ENCODE peak calls at places on chromosomes 4 and X, in nine cellular contexts. V is coronary artery, S is body of pancreas, D is HAP-1, M is IMR-90, X is stomach, C is mucosa of descending colon, E is AG04450, O is heart right ventricle. K is an unnamed sample.

GRCh38 chrX:6163761-6164160 is 64.9 kb downstream of the NLGN4X start:
- DNase-seq in C (no peak), V (no peak), M (no peak), E (no peak), X (no peak), D (no peak), O (no peak), S (no peak), K (no peak)

GRCh38 chrX:121244511-121244910 is 197.1 kb downstream of the GLUD2 start:
- DNase-seq in V (no peak), D (no peak), M (no peak), X (no peak), C (no peak), S (no peak), E (no peak), O (no peak), K (no peak)

GRCh38 chr4:161828061-161828460 is 335.7 kb downstream of the FSTL5 start:
- DNase-seq in S (no peak), M (no peak), X (no peak), V (no peak), D (no peak), E (no peak), C (no peak), O (no peak), K (no peak)

GRCh38 chr4:97216031-97216430 is 927.2 kb downstream of the STPG2 start:
- DNase-seq in S (no peak), X (no peak), D (no peak), M (no peak), E (no peak), O (no peak), V (no peak), C (no peak), K (no peak)

GRCh38 chrX:8668797-8669196 is 63.1 kb downstream of the ANOS1 start:
- DNase-seq in O (no peak), E (no peak), C (no peak), D (no peak), X (no peak), M (no peak), V (no peak), S (no peak), K (no peak)

GRCh38 chr4:150139297-150139696 is 61.1 kb downstream of the DCLK2 start:
- DNase-seq in V (no peak), S (no peak), O (no peak), E (no peak), M (no peak), C (no peak), D (no peak), X (no peak), K (no peak)

GRCh38 chr4:101345271-101345595 is 2.1 kb downstream of the PPP3CA start:
- DNase-seq in E (no peak), S (no peak), M (peak; percentile 24), C (peak; percentile 33), D (no peak), O (no peak), V (no peak), X (no peak), K (no peak)

GRCh38 chr4:185797018-185797417 is 15.0 kb downstream of the SORBS2 start:
- DNase-seq in D (no peak), V (no peak), O (peak; percentile 40), M (no peak), X (no peak), E (no peak), S (no peak), C (no peak), K (no peak)

GRCh38 chrX:145715641-145716138 is 101.9 kb upstream of the SLITRK2 start:
- DNase-seq in E (no peak), S (no peak), O (no peak), D (peak; percentile 94), V (no peak), M (no peak), X (no peak), C (no peak), K (no peak)

GRCh38 chr4:136863756-136864155 is 668.5 kb downstream of the PCDH18 start:
- DNase-seq in O (no peak), X (no peak), V (no peak), E (no peak), M (peak; percentile 3), S (no peak), C (no peak), D (no peak), K (no peak)

GRCh38 chr4:7768736-7769135 is 170.9 kb downstream of the AFAP1 start:
- DNase-seq in S (no peak), X (no peak), V (no peak), C (no peak), M (no peak), E (no peak), D (no peak), O (no peak), K (no peak)

GRCh38 chr4:63582997-63583396 is 826.3 kb downstream of the TECRL start:
- DNase-seq in D (no peak), V (no peak), E (no peak), C (no peak), M (no peak), S (no peak), O (no peak), X (no peak), K (no peak)

GRCh38 chrX:37378830-37379229 is 29.7 kb downstream of the PRRG1 start:
- DNase-seq in O (no peak), C (no peak), E (no peak), S (no peak), M (no peak), D (no peak), X (no peak), V (no peak), K (no peak)

GRCh38 chrX:96563663-96564062 is 121.0 kb upstream of the DIAPH2 start:
- DNase-seq in C (no peak), E (peak; percentile 16), V (no peak), S (no peak), X (no peak), M (peak; percentile 64), O (no peak), D (no peak), K (no peak)

GRCh38 chr4:134201216-134202098 is at the start of gene PABPC4L:
- DNase-seq in O (peak; percentile 79), C (no peak), D (peak; percentile 92), M (peak; percentile 24), E (peak; percentile 20), X (no peak), S (peak; percentile 16), V (peak; percentile 74), K (no peak)

GRCh38 chrX:13223868-13224555 is 95.8 kb downstream of the ATXN3L start:
- DNase-seq in C (no peak), X (no peak), O (peak; percentile 25), D (peak; percentile 73), V (no peak), S (peak; percentile 25), M (peak; percentile 91), E (peak; percentile 55), K (peak; percentile 77)

GRCh38 chr4:140037353-140038030 is 116.5 kb downstream of the MAML3 start:
- DNase-seq in M (peak; percentile 97), D (peak; percentile 37), V (no peak), O (no peak), E (peak; percentile 76), S (no peak), C (no peak), X (no peak), K (no peak)

GRCh38 chrX:41919870-41920269 is 3.5 kb downstream of the CASK start:
- DNase-seq in D (no peak), O (no peak), M (no peak), X (no peak), C (no peak), S (no peak), V (no peak), E (no peak), K (no peak)
- H3K4me3 ChIP-seq in D (no peak overlapping the region), O (no peak overlapping the region), M (no peak overlapping the region), X (no peak overlapping the region), C (no peak overlapping the region), S (no peak overlapping the region), V (no peak overlapping the region), E (no peak overlapping the region), K (no peak overlapping the region)

DNA sequence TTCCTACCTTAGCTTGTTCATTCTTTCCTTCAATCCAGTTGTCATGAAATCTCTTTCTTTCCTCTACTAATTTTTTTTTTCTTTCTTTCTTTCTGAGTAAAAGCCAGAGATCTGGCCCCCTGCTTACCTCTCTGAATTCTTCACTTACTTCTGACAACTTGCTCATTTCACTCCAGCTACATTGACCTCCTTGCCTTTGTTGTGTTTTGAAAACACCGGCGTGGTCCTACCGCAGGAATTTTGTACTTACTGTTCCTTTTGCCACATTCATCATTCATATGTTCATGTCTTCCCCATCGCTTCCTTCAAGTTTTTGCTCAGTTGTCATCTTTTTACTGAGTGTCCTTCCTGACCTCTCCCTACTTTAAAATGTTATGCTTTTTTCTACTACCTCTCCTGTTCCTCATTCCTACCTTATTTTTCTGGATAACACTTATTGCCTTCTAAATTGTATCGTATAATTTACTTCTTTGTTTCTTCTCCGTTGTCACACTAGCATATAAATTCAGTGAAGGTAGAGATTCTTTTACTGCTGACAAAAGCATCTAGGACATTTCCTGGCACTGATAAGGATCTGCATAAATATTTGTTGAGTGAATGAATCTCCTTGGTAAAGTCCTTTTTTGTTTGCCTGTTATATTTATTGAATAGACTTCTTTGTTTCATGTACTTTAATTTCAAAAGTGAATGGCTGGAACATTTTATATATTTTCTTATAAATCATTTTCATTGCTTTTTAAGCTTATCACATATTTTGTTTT is 74.4 kb downstream of the NFKB1 start:
- DNase-seq in V (no peak), E (no peak), O (no peak), D (peak; percentile 22), C (no peak), X (no peak), S (no peak), M (no peak), K (no peak)
- H3K4me3 ChIP-seq in V (no peak overlapping the region), E (no peak overlapping the region), O (no peak overlapping the region), D (no peak overlapping the region), C (no peak overlapping the region), X (no peak overlapping the region), S (no peak overlapping the region), M (no peak overlapping the region), K (no peak overlapping the region)

GRCh38 chr4:181364504-181364903 is 878.7 kb upstream of the TENM3 start:
- DNase-seq in V (no peak), O (no peak), M (peak; percentile 3), X (no peak), D (no peak), C (no peak), S (no peak), E (no peak), K (no peak)
- H3K4me3 ChIP-seq in V (no peak overlapping the region), O (no peak overlapping the region), M (no peak overlapping the region), X (no peak overlapping the region), D (no peak overlapping the region), C (no peak overlapping the region), S (no peak overlapping the region), E (no peak overlapping the region), K (no peak overlapping the region)

DNA sequence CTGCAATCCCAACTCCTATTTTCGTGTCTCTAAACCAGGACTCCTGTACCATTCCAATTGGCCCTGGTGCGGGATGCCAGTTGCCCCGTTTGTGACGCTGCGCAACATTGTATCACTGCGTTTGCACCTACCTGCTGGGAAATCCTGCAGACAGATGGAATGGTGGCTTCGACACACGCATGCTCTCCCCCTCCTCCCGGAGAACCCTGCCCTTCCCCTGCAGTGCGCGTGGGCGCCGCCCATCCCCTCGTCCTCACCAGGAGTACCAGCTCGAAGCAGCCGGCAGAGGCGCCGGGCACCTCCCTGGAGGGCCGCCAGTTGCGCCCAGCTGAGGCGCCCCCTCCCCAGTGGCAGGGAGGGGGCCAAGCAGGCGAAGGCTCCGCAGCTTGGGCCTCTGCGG is 1.4 kb downstream of the DGKK start:
- DNase-seq in V (no peak), C (no peak), M (no peak), O (no peak), S (no peak), X (no peak), E (no peak), D (no peak), K (no peak)
- H3K4me3 ChIP-seq in V (no peak overlapping the region), C (no peak overlapping the region), M (no peak overlapping the region), O (no peak overlapping the region), S (no peak overlapping the region), X (no peak overlapping the region), E (no peak overlapping the region), D (no peak overlapping the region), K (no peak overlapping the region)